ENCODE peak calls at places on chromosomes 12 and 14, in four cellular contexts. P is dorsolateral prefrontal cortex, R is tibial artery, E is upper lobe of right lung. Y is an unnamed sample.

GRCh38 chr14:23186913-23187654 is 3.6 kb upstream of the SLC7A8 start:
- DNase-seq in P (peak; percentile 44), E (no peak), R (no peak), Y (no peak)

GRCh38 chr12:96578526-96579125 is 89.2 kb downstream of the CFAP54 start:
- DNase-seq in R (no peak), P (no peak), E (no peak), Y (no peak)

GRCh38 chr14:56219666-56220413 is 101.6 kb downstream of the PELI2 start:
- DNase-seq in P (peak; percentile 56), E (no peak), R (no peak), Y (no peak)

GRCh38 chr12:132657004-132657727 is 30.0 kb downstream of the POLE start:
- DNase-seq in E (no peak), R (peak; percentile 53), P (no peak), Y (no peak)

GRCh38 chr14:72608391-72609204 is 285.3 kb downstream of the DPF3 start:
- DNase-seq in E (no peak), R (no peak), P (no peak), Y (peak; percentile 47)

GRCh38 chr12:114327765-114328164 is 78.2 kb downstream of the TBX5 start:
- DNase-seq in E (no peak), P (no peak), R (no peak), Y (no peak)

GRCh38 chr14:68396411-68396930 is 396.4 kb downstream of the ZFP36L1 start:
- DNase-seq in P (no peak), E (no peak), R (no peak), Y (no peak)

GRCh38 chr12:41521872-41522379 is 333.8 kb downstream of the PDZRN4 start:
- DNase-seq in E (no peak), P (no peak), R (no peak), Y (no peak)

GRCh38 chr14:88128811-88129210 is 123.9 kb downstream of the GPR65 start:
- DNase-seq in P (no peak), R (no peak), E (no peak), Y (no peak)

GRCh38 chr12:100154472-100155247 is 12.0 kb upstream of the BLTP3B start:
- DNase-seq in P (peak; percentile 16), R (peak; percentile 74), E (peak; percentile 88), Y (no peak)

GRCh38 chr12:30257614-30258013 is 438.1 kb downstream of the IPO8 start:
- DNase-seq in R (no peak), P (no peak), E (no peak), Y (no peak)

GRCh38 chr14:26596722-26597030 is 1.2 kb downstream of the NOVA1 start:
- DNase-seq in R (peak; percentile 52), P (peak; percentile 42), E (peak; percentile 32), Y (no peak)

GRCh38 chr12:126570571-126570970 is 1505.3 kb downstream of the AACS start:
- DNase-seq in R (no peak), P (no peak), E (no peak), Y (no peak)

GRCh38 chr14:104368751-104369100 is 210.8 kb upstream of the C14orf180 start:
- DNase-seq in R (no peak), E (no peak), P (no peak), Y (no peak)

GRCh38 chr14:89600950-89601826 is 184.2 kb upstream of the FOXN3 start:
- DNase-seq in P (no peak), E (no peak), R (no peak), Y (no peak)

GRCh38 chr14:89592961-89593360 is 175.9 kb upstream of the FOXN3 start:
- DNase-seq in R (no peak), E (no peak), P (no peak), Y (no peak)

GRCh38 chr14:89603938-89604480 is 187.0 kb upstream of the FOXN3 start:
- DNase-seq in E (no peak), R (no peak), P (no peak), Y (no peak)

GRCh38 chr14:89600029-89600428 is 183.0 kb upstream of the FOXN3 start:
- DNase-seq in R (no peak), P (no peak), E (no peak), Y (no peak)

DNA sequence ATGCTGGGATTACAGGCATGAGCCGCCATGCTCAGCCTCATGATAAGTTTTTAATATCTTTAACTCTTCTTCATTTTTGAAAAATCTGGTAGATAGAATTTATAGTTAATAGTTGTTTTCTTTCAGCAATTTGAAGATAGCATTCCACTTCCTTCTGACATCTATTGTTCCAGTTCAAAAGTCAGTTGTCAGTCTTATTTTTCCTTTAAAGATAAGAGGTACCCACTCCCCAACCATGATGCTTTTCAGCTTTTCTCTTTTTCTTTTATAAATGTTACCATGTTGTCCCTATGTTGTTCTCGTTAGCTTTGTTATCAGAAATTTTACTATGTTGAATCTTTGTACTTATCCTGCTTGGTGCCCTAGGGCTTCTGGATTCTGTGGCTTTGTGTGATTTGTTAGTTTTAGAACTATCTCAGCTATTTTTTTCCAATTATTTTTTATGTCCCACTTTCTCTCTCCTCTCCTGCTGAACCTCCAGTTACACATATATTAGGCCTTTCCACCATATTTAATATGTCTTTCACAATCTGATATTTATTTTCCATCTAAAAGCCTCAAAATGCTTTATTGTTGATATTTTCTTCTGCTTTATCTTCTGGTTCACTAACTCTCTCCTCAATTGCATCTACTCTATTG is 181.6 kb upstream of the FOXN3 start:
- DNase-seq in E (no peak), P (no peak), R (no peak), Y (no peak)
- H3K4me3 ChIP-seq in E (no peak overlapping the region), P (no peak overlapping the region), R (no peak overlapping the region), Y (no peak overlapping the region)

GRCh38 chr12:124499873-124500231 is 67.6 kb downstream of the NCOR2 start:
- DNase-seq in P (no peak), E (no peak), R (no peak), Y (no peak)

GRCh38 chr12:124498178-124498869 is 69.1 kb downstream of the NCOR2 start:
- DNase-seq in P (no peak), E (no peak), R (no peak), Y (no peak)

GRCh38 chr12:124497658-124498057 is 69.8 kb downstream of the NCOR2 start:
- DNase-seq in P (no peak), E (no peak), R (peak; percentile 87), Y (peak; percentile 90)

GRCh38 chr12:124500232-124501079 is 67.0 kb downstream of the NCOR2 start:
- DNase-seq in P (peak; percentile 74), E (no peak), R (no peak), Y (no peak)

DNA sequence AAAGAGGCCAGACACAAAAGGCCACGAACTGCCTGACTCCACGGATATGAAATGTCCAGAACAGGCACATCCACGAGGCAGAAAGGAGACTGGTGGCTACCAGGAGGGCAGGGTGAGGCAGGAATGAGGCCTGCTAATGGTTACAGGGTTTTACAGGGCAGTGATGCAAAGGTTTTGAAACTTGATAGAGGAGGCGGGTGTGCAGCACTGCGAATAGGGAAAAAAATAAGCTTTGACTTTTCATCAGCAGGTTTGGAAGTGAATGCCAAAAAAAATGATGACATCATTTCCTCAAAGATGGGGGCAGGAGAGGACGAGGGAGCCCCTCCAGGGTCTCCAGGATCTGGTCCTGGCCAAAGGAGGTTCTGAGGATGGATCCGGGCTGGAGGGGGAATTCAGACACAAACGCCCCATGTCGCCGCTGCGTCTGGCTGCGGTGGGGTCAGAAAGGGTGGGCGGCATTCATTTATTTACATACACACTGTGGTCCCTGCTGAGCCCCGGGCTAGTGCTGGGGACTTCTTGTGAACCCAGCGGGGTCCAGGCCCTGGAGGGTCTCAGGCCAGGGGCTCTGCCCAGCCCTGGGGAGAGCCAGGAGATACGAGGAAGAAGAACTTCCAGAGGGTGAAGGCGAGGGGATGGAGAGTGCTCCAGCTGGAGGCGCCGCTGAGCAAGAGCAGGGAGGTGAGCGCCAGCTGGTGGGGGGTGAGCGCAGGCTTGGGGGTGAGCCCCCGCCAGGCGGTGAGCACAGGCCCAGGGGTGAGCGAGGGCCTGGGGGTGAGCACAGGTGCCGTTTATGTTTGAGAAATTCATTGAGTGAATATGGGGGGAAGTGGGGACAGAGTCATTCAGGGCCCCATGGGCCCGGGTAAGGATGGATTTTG is 68.3 kb downstream of the NCOR2 start:
- DNase-seq in R (no peak), P (no peak), E (no peak), Y (no peak)
- H3K27ac ChIP-seq in R (peak overlapping the region; percentile 39), P (peak overlapping the region; percentile 83), E (peak overlapping the region; percentile 47), Y (peak overlapping the region; percentile 74)

DNA sequence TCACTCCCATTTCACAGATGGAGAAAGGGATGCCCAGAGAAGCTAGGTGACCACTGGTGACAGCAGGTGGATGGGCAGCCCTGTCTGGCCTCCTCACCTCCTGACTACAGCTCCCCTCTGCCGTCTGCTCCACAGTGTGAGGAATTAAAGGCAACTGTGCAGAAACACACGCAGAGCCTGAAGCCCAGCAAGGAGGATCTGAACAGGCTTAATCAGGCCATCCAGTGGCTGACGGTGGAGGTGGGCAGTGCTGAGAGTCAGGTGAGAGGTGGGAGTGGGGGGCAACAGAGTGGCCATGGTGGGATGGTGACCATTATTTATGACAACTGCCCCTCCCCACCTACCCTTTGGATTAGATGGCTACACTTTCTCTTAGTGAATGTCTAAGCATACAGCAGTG is 1.2 kb downstream of the KRT86 start:
- DNase-seq in R (no peak), P (no peak), E (no peak), Y (peak; percentile 43)
- H3K4me3 ChIP-seq in R (no peak overlapping the region), P (no peak overlapping the region), E (no peak overlapping the region), Y (no peak overlapping the region)

GRCh38 chr12:130080205-130080604 is 82.1 kb upstream of the FZD10 start:
- DNase-seq in R (no peak), E (peak; percentile 15), P (no peak), Y (no peak)
- H3K27ac ChIP-seq in R (no peak overlapping the region), E (no peak overlapping the region), P (no peak overlapping the region), Y (no peak overlapping the region)

GRCh38 chr12:53937596-53938275 is 895 bp upstream of the HOXC13 start:
- DNase-seq in E (no peak), P (no peak), R (no peak), Y (no peak)
- H3K4me3 ChIP-seq in E (no peak overlapping the region), P (no peak overlapping the region), R (peak overlapping the region; percentile 14), Y (no peak overlapping the region)

GRCh38 chr12:28127455-28127854 is 62.8 kb upstream of the CCDC91 start:
- DNase-seq in P (no peak), R (no peak), E (no peak), Y (no peak)

GRCh38 chr12:28129031-28129430 is 61.2 kb upstream of the CCDC91 start:
- DNase-seq in P (no peak), R (no peak), E (no peak), Y (no peak)

GRCh38 chr12:28130234-28130624 is 60.0 kb upstream of the CCDC91 start:
- DNase-seq in P (no peak), E (no peak), R (no peak), Y (no peak)

GRCh38 chr12:28132398-28132797 is 57.9 kb upstream of the CCDC91 start:
- DNase-seq in P (no peak), R (no peak), E (no peak), Y (no peak)

GRCh38 chr12:28130625-28131598 is 59.3 kb upstream of the CCDC91 start:
- DNase-seq in R (no peak), E (no peak), P (no peak), Y (peak; percentile 73)
- H3K27ac ChIP-seq in R (no peak overlapping the region), E (no peak overlapping the region), P (no peak overlapping the region), Y (no peak overlapping the region)

DNA sequence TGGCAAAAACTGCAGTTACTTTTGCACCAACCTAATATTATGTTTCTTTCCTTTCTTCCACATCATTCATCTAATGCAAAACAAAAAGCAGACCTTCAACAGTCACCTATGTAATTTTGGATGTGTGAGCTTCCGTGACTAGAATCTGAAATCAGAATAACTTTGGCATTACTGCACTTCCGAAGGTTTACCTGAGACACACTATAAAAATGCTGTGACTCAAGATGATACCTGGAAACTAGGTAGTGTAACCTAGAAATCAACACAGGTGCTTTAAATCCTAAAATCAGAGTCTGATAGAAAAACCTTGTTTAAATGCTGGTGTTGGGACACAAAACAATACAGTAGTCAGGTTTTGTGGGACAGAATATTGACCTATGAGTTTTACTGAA is 2.2 kb downstream of the BTBD7 start:
- DNase-seq in E (no peak), R (no peak), P (no peak), Y (no peak)
- H3K4me3 ChIP-seq in E (no peak overlapping the region), R (no peak overlapping the region), P (no peak overlapping the region), Y (no peak overlapping the region)

Y was measured in coronary artery.